ENCODE peak calls at places on chromosomes 4 and X, in four cellular contexts. One of them, this sample, is unnamed.

GRCh38 chrX:151806967-151807540 is 72.5 kb downstream of the CNGA2 start:
- DNase-seq in PC-3: no peak
- DNase-seq in choroid plexus epithelial cell: no peak
- DNase-seq in endothelial cell: no peak
- DNase-seq in this sample: no peak

GRCh38 chr4:168773388-168774195 is 236.5 kb downstream of the CBR4 start:
- DNase-seq in PC-3: no peak
- DNase-seq in choroid plexus epithelial cell: no peak
- DNase-seq in endothelial cell: no peak
- DNase-seq in this sample: no peak

GRCh38 chrX:101260435-101260834 is 30.7 kb downstream of the TAF7L start:
- DNase-seq in PC-3: peak
- DNase-seq in choroid plexus epithelial cell: peak
- DNase-seq in endothelial cell: peak
- DNase-seq in this sample: no peak

GRCh38 chrX:20729421-20729820 is 462.7 kb upstream of the RPS6KA3 start:
- DNase-seq in PC-3: peak
- DNase-seq in choroid plexus epithelial cell: peak
- DNase-seq in endothelial cell: no peak
- DNase-seq in this sample: no peak

GRCh38 chr4:172707622-172708021 is 461.0 kb upstream of the GALNT7 start:
- DNase-seq in PC-3: no peak
- DNase-seq in choroid plexus epithelial cell: no peak
- DNase-seq in endothelial cell: no peak
- DNase-seq in this sample: no peak

GRCh38 chrX:152843852-152844251 is 13.0 kb downstream of the NSDHL start:
- DNase-seq in PC-3: no peak
- DNase-seq in choroid plexus epithelial cell: no peak
- DNase-seq in endothelial cell: no peak
- DNase-seq in this sample: no peak

GRCh38 chr4:23084559-23085248 is 392.0 kb downstream of the GBA3 start:
- DNase-seq in PC-3: peak
- DNase-seq in choroid plexus epithelial cell: no peak
- DNase-seq in endothelial cell: no peak
- DNase-seq in this sample: no peak

GRCh38 chr4:43709443-43709842 is 739.2 kb downstream of the KCTD8 start:
- DNase-seq in PC-3: peak
- DNase-seq in choroid plexus epithelial cell: no peak
- DNase-seq in endothelial cell: no peak
- DNase-seq in this sample: no peak

GRCh38 chr4:48681856-48682255 is 98.2 kb downstream of the FRYL start:
- DNase-seq in PC-3: peak
- DNase-seq in choroid plexus epithelial cell: peak
- DNase-seq in endothelial cell: no peak
- DNase-seq in this sample: no peak

DNA sequence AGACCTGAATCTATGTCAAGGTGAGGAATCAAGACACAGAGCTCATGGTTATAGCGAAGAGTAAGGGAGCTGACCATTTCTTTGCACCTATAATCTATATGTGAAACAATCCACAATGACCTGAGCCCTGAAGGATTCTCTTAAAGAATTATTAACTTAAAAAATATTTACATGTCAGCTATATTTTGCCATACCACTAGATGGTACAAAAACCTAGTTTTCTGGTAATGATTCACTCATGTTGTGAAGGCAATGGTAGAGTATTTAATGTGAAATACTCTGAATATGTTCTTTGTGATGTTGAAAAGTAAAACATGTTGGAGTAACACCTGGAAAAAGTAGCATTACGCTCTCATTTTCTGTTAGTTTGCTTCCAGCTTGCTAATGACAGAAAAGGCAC is 40.0 kb downstream of the VGLL1 start:
- DNase-seq in PC-3: peak
- DNase-seq in choroid plexus epithelial cell: peak
- DNase-seq in endothelial cell: no peak
- DNase-seq in this sample: no peak
- TF ChIP-seq CTCF in PC-3: peak
- TF ChIP-seq CTCF in choroid plexus epithelial cell: no peak
- TF ChIP-seq CTCF in endothelial cell: no peak
- TF ChIP-seq CTCF in this sample: peak

DNA sequence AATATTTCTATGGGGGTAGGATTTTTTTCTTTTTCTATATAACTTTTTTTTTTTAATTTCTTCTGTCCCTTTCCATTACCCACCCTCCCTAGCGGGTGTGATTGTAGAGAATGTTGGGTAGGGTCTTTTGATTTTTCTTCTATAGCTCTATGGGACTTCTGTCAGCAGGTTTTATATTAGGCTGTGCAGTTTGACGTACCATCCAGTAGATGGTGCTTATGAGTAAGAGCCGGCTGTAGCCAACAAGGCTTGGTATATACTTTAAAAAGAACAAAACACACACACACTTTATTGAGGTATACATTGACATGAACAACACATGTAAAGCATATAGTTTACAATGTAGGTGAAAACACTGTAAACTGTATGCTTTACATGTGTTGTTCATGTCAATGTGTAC is 247.9 kb upstream of the POF1B start:
- DNase-seq in PC-3: peak
- DNase-seq in choroid plexus epithelial cell: peak
- DNase-seq in endothelial cell: no peak
- DNase-seq in this sample: no peak
- TF ChIP-seq CTCF in PC-3: peak
- TF ChIP-seq CTCF in choroid plexus epithelial cell: peak
- TF ChIP-seq CTCF in endothelial cell: peak
- TF ChIP-seq CTCF in this sample: peak

GRCh38 chr4:25863347-25863784 is 578 bp upstream of the SEL1L3 start:
- DNase-seq in PC-3: peak
- DNase-seq in choroid plexus epithelial cell: no peak
- DNase-seq in endothelial cell: peak
- DNase-seq in this sample: no peak
- TF ChIP-seq CTCF in PC-3: peak
- TF ChIP-seq CTCF in choroid plexus epithelial cell: peak
- TF ChIP-seq CTCF in endothelial cell: peak
- TF ChIP-seq CTCF in this sample: peak

DNA sequence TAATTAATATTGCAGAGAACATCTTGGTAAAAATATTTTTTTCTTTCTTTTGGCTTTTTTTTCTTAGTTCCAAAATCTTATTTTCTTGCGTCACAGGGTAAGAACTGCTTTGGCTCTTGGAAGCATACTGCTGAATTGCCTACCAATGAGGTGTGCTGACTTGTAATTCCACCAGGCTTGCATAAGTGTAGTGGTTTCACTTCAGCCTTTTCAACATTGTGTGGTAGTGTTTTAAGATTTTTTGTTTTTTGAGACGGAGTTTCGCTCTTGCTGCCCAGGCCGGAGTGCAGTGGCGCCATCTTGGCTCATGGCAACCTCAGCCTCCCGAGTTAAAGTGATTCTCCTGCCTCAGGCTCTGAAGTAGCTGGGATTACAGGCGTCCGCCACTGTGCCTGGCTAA is 42.4 kb downstream of the N4BP2 start:
- DNase-seq in PC-3: no peak
- DNase-seq in choroid plexus epithelial cell: peak
- DNase-seq in endothelial cell: no peak
- DNase-seq in this sample: no peak
- TF ChIP-seq CTCF in PC-3: no peak
- TF ChIP-seq CTCF in choroid plexus epithelial cell: no peak
- TF ChIP-seq CTCF in endothelial cell: no peak
- TF ChIP-seq CTCF in this sample: no peak

This sample was measured in chondrocyte.